ENCODE peak calls at places on chromosomes 1 and 21, in five cellular contexts. One of them, this sample, is unnamed.

GRCh38 chr1:15610167-15610566 is 7.1 kb upstream of the DDI2 start:
- DNase-seq in heart left ventricle: no peak
- DNase-seq in brain microvascular endothelial cell: no peak
- DNase-seq in AG04450: no peak
- DNase-seq in GM13977: no peak
- DNase-seq in this sample: no peak

GRCh38 chr1:202802998-202803932 is 5.0 kb downstream of the KDM5B start:
- DNase-seq in heart left ventricle: no peak
- DNase-seq in brain microvascular endothelial cell: peak
- DNase-seq in AG04450: no peak
- DNase-seq in GM13977: no peak
- DNase-seq in this sample: peak

GRCh38 chr1:168834225-168834872 is 105.3 kb upstream of the DPT start:
- DNase-seq in heart left ventricle: no peak
- DNase-seq in brain microvascular endothelial cell: no peak
- DNase-seq in AG04450: no peak
- DNase-seq in GM13977: no peak
- DNase-seq in this sample: no peak

GRCh38 chr1:50750021-50750619 is 209.9 kb downstream of the FAF1 start:
- DNase-seq in heart left ventricle: no peak
- DNase-seq in brain microvascular endothelial cell: peak
- DNase-seq in AG04450: no peak
- DNase-seq in GM13977: no peak
- DNase-seq in this sample: no peak

GRCh38 chr1:10621906-10622305 is 147.2 kb downstream of the PEX14 start:
- DNase-seq in heart left ventricle: no peak
- DNase-seq in brain microvascular endothelial cell: no peak
- DNase-seq in AG04450: no peak
- DNase-seq in GM13977: no peak
- DNase-seq in this sample: no peak

GRCh38 chr21:34129039-34129891 is 55.9 kb downstream of the MRPS6 start:
- DNase-seq in heart left ventricle: peak
- DNase-seq in brain microvascular endothelial cell: peak
- DNase-seq in AG04450: peak
- DNase-seq in GM13977: no peak
- DNase-seq in this sample: peak

GRCh38 chr1:230972855-230973271 is 5.8 kb downstream of the TTC13 start:
- DNase-seq in heart left ventricle: no peak
- DNase-seq in brain microvascular endothelial cell: peak
- DNase-seq in AG04450: no peak
- DNase-seq in GM13977: peak
- DNase-seq in this sample: no peak

GRCh38 chr1:68010094-68010493 is 40.3 kb downstream of the DIRAS3 start:
- DNase-seq in heart left ventricle: no peak
- DNase-seq in brain microvascular endothelial cell: no peak
- DNase-seq in AG04450: no peak
- DNase-seq in GM13977: no peak
- DNase-seq in this sample: no peak

GRCh38 chr1:39159224-39160036 is 45.1 kb upstream of the MACF1 start:
- DNase-seq in heart left ventricle: no peak
- DNase-seq in brain microvascular endothelial cell: no peak
- DNase-seq in AG04450: no peak
- DNase-seq in GM13977: no peak
- DNase-seq in this sample: no peak

GRCh38 chr1:11535316-11535715 is 56.4 kb downstream of the DISP3 start:
- DNase-seq in heart left ventricle: no peak
- DNase-seq in brain microvascular endothelial cell: no peak
- DNase-seq in AG04450: no peak
- DNase-seq in GM13977: no peak
- DNase-seq in this sample: no peak

GRCh38 chr21:14716761-14717396 is 170.8 kb upstream of the SAMSN1 start:
- DNase-seq in heart left ventricle: no peak
- DNase-seq in brain microvascular endothelial cell: no peak
- DNase-seq in AG04450: no peak
- DNase-seq in GM13977: no peak
- DNase-seq in this sample: no peak

GRCh38 chr1:15016526-15016925 is 137.0 kb upstream of the TMEM51 start:
- DNase-seq in heart left ventricle: no peak
- DNase-seq in brain microvascular endothelial cell: no peak
- DNase-seq in AG04450: no peak
- DNase-seq in GM13977: no peak
- DNase-seq in this sample: no peak

GRCh38 chr1:71088645-71089287 is 7.9 kb upstream of the ZRANB2 start:
- DNase-seq in heart left ventricle: no peak
- DNase-seq in brain microvascular endothelial cell: no peak
- DNase-seq in AG04450: no peak
- DNase-seq in GM13977: no peak
- DNase-seq in this sample: no peak

GRCh38 chr1:30816211-30817082 is 58.9 kb upstream of the LAPTM5 start:
- DNase-seq in heart left ventricle: peak
- DNase-seq in brain microvascular endothelial cell: peak
- DNase-seq in AG04450: peak
- DNase-seq in GM13977: no peak
- DNase-seq in this sample: no peak

GRCh38 chr1:33130297-33130696 is 49.3 kb downstream of the AZIN2 start:
- DNase-seq in heart left ventricle: no peak
- DNase-seq in brain microvascular endothelial cell: peak
- DNase-seq in AG04450: no peak
- DNase-seq in GM13977: no peak
- DNase-seq in this sample: no peak

GRCh38 chr1:66495490-66495889 is 38.5 kb upstream of the SGIP1 start:
- DNase-seq in heart left ventricle: no peak
- DNase-seq in brain microvascular endothelial cell: no peak
- DNase-seq in AG04450: no peak
- DNase-seq in GM13977: no peak
- DNase-seq in this sample: no peak

GRCh38 chr1:41404308-41404755 is 43.1 kb downstream of the FOXO6 start:
- DNase-seq in heart left ventricle: no peak
- DNase-seq in brain microvascular endothelial cell: peak
- DNase-seq in AG04450: no peak
- DNase-seq in GM13977: no peak
- DNase-seq in this sample: peak

GRCh38 chr1:102772831-102773230 is 335.5 kb downstream of the COL11A1 start:
- DNase-seq in heart left ventricle: no peak
- DNase-seq in brain microvascular endothelial cell: no peak
- DNase-seq in AG04450: no peak
- DNase-seq in GM13977: no peak
- DNase-seq in this sample: no peak

DNA sequence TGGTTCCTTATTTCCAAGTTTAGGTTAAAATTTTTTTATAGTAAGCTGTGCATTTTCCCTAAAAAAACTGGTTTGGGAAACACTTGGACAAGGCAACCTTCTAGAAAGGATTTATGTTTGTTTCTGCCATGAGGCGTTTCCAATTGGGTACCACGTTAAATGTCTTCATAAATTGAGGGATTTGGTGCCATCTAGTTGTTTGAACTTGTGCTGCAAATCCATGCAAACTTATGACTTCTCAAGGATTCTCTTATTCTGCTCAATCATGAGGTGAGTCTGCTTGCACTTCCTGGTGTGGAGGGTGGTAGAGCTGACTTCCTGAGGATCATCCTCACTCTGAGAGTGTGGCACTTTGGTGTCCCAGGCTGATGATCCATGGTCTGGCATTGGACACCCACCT is 123.3 kb downstream of the PCNX2 start:
- DNase-seq in heart left ventricle: no peak
- DNase-seq in brain microvascular endothelial cell: peak
- DNase-seq in AG04450: no peak
- DNase-seq in GM13977: no peak
- DNase-seq in this sample: no peak
- TF ChIP-seq CTCF in heart left ventricle: peak
- TF ChIP-seq CTCF in brain microvascular endothelial cell: peak
- TF ChIP-seq CTCF in AG04450: no peak
- TF ChIP-seq CTCF in GM13977: no peak
- TF ChIP-seq CTCF in this sample: peak

GRCh38 chr1:52552505-52553371 is at the start of gene TUT4:
- DNase-seq in heart left ventricle: peak
- DNase-seq in brain microvascular endothelial cell: peak
- DNase-seq in AG04450: peak
- DNase-seq in GM13977: peak
- DNase-seq in this sample: peak
- TF ChIP-seq CTCF in heart left ventricle: peak
- TF ChIP-seq CTCF in brain microvascular endothelial cell: peak
- TF ChIP-seq CTCF in AG04450: no peak
- TF ChIP-seq CTCF in GM13977: peak
- TF ChIP-seq CTCF in this sample: no peak

GRCh38 chr1:183281039-183281438 is 95.0 kb downstream of the LAMC2 start:
- DNase-seq in heart left ventricle: no peak
- DNase-seq in brain microvascular endothelial cell: no peak
- DNase-seq in AG04450: no peak
- DNase-seq in GM13977: no peak
- DNase-seq in this sample: no peak
- TF ChIP-seq CTCF in heart left ventricle: no peak
- TF ChIP-seq CTCF in brain microvascular endothelial cell: no peak
- TF ChIP-seq CTCF in AG04450: no peak
- TF ChIP-seq CTCF in GM13977: peak
- TF ChIP-seq CTCF in this sample: no peak

GRCh38 chr1:171206956-171207355 is 21.9 kb downstream of the FMO2 start:
- DNase-seq in heart left ventricle: no peak
- DNase-seq in brain microvascular endothelial cell: no peak
- DNase-seq in AG04450: no peak
- DNase-seq in GM13977: no peak
- DNase-seq in this sample: no peak
- TF ChIP-seq CTCF in heart left ventricle: no peak
- TF ChIP-seq CTCF in brain microvascular endothelial cell: no peak
- TF ChIP-seq CTCF in AG04450: no peak
- TF ChIP-seq CTCF in GM13977: no peak
- TF ChIP-seq CTCF in this sample: no peak

DNA sequence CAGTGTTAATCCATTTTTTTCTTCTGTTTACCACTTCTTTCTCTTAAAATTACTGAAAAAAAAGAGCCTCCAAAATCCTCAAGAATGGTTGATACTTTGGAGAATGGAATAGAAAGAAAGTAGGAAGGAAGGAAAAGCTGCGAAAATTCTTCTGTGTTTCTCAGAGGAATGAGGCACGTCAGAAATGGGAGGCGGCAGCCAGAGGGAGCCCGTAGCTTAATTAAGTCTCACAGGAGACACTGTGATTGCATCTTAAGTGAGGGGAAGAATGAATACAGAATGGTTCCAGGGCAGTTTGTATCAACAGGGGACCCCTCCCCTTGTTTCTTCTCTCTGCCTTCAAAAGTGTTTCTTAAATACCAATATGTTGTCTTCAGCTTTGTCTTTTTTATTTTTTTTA is 1099.5 kb downstream of the PLA2G4A start:
- DNase-seq in heart left ventricle: no peak
- DNase-seq in brain microvascular endothelial cell: peak
- DNase-seq in AG04450: no peak
- DNase-seq in GM13977: peak
- DNase-seq in this sample: no peak
- TF ChIP-seq CTCF in heart left ventricle: peak
- TF ChIP-seq CTCF in brain microvascular endothelial cell: peak
- TF ChIP-seq CTCF in AG04450: peak
- TF ChIP-seq CTCF in GM13977: peak
- TF ChIP-seq CTCF in this sample: peak

DNA sequence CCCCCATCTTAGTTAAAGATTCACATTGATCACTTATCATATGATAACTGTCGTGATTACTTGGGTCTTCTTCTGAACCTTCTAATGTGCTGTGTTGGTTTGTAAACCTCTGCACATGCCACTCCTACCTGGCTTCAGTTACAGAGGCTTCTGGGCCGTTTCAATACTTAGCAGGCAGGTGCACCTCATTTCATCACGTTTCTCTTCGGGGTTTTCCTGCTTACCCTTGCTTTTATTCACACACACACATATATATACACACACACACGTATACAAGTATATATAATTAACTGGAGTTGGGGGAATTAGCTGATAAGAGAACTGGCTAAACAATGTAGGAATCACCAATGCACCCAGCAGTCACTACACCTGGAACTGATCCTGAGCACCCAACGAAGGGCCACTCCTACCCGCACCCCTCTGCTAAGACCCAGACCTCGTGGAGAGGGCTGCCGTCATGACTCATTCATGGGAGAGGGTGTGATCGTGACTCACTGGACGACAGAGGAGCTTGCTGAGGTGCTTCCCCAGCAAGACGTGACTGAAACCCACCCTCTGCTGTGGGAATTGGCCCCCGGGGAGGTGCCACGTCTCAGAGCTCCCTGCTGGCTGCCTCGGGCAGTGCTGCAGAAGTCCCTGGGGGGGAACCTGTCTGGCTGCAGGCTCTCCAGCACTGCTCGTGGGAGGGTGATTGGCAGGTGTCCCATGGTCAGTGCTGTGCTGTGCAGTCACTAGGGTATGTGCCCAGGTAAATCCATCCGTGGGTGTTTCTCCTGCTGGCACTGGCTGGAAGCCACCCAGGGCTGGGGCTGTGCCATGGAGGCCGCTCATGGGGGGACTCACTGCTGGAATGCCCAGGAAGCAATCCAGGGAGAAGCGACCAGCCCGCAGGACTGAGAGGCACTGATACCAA is 166.6 kb downstream of the DYRK1A start:
- DNase-seq in heart left ventricle: no peak
- DNase-seq in brain microvascular endothelial cell: peak
- DNase-seq in AG04450: no peak
- DNase-seq in GM13977: peak
- DNase-seq in this sample: peak
- TF ChIP-seq CTCF in heart left ventricle: peak
- TF ChIP-seq CTCF in brain microvascular endothelial cell: peak
- TF ChIP-seq CTCF in AG04450: peak
- TF ChIP-seq CTCF in GM13977: no peak
- TF ChIP-seq CTCF in this sample: no peak

GRCh38 chr1:1550591-1551432 is 10.4 kb upstream of the TMEM240 start:
- DNase-seq in heart left ventricle: no peak
- DNase-seq in brain microvascular endothelial cell: peak
- DNase-seq in AG04450: no peak
- DNase-seq in GM13977: no peak
- DNase-seq in this sample: no peak
- TF ChIP-seq CTCF in heart left ventricle: peak
- TF ChIP-seq CTCF in brain microvascular endothelial cell: peak
- TF ChIP-seq CTCF in AG04450: peak
- TF ChIP-seq CTCF in GM13977: no peak
- TF ChIP-seq CTCF in this sample: peak

DNA sequence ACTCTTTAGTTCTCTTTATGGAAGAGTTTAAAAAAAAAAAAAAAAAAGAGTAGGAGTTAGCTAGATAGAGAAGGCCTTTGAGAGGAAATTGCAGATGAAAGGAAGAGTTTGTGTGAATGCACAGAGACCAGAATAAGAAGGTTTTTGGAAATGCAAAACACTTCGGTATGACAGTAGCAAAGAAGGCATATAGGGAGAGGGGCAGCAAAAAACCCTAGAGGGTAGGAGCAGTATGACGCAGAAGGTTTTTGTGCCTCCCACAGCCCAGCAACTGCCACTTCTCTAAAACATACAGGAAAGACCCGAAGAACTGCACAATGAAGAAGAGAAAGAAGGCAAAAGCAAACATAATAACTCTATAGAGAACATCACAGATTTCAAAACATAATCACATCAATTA is 84.3 kb downstream of the WDR64 start:
- DNase-seq in heart left ventricle: no peak
- DNase-seq in brain microvascular endothelial cell: no peak
- DNase-seq in AG04450: no peak
- DNase-seq in GM13977: no peak
- DNase-seq in this sample: no peak
- TF ChIP-seq CTCF in heart left ventricle: no peak
- TF ChIP-seq CTCF in brain microvascular endothelial cell: no peak
- TF ChIP-seq CTCF in AG04450: no peak
- TF ChIP-seq CTCF in GM13977: no peak
- TF ChIP-seq CTCF in this sample: no peak

This sample was measured in osteocyte.